ENCODE peak calls at places on chromosomes 1 and 21, in six cellular contexts. U is right cardiac atrium, X is Panc1, A is lower leg skin, F is neural progenitor cell, E is H7. P is an unnamed sample.
A peak's percentile ranks its signal among the peaks of the same experiment; 100 is the strongest.

GRCh38 chr1:159007734-159008133 is 2.0 kb upstream of the IFI16 start:
- DNase-seq in U (no peak), X (no peak), A (no peak), F (no peak), E (no peak), P (no peak)

GRCh38 chr1:220927442-220927841 is 48.2 kb downstream of the HLX start:
- DNase-seq in U (no peak), X (no peak), A (no peak), F (no peak), E (no peak), P (no peak)

GRCh38 chr21:40373760-40374159 is 473.2 kb downstream of the DSCAM start:
- DNase-seq in U (no peak), X (no peak), A (no peak), F (no peak), E (no peak), P (no peak)

GRCh38 chr1:152392909-152393308 is 21.2 kb downstream of the CRNN start:
- DNase-seq in U (no peak), X (no peak), A (no peak), F (no peak), E (no peak), P (no peak)

GRCh38 chr1:172646653-172647052 is 12.2 kb upstream of the FASLG start:
- DNase-seq in U (no peak), X (no peak), A (no peak), F (no peak), E (no peak), P (no peak)

GRCh38 chr1:180614746-180615145 is 17.1 kb upstream of the XPR1 start:
- DNase-seq in U (no peak), X (no peak), A (no peak), F (no peak), E (no peak), P (no peak)

GRCh38 chr1:98817830-98818229 is 156.3 kb downstream of the SNX7 start:
- DNase-seq in U (no peak), X (no peak), A (no peak), F (no peak), E (no peak), P (no peak)

GRCh38 chr1:219088778-219089557 is 84.7 kb upstream of the LYPLAL1 start:
- DNase-seq in U (peak; percentile 53), X (peak; percentile 64), A (peak; percentile 55), F (no peak), E (no peak), P (peak; percentile 88)

GRCh38 chr1:20187103-20187812 is 940 bp upstream of the PLA2G2C start:
- DNase-seq in U (peak; percentile 65), X (no peak), A (no peak), F (no peak), E (no peak), P (no peak)

GRCh38 chr1:110734146-110734680 is 59.5 kb upstream of the KCNA3 start:
- DNase-seq in U (no peak), X (no peak), A (no peak), F (no peak), E (no peak), P (no peak)

GRCh38 chr1:25020173-25020840 is 90.2 kb upstream of the RUNX3 start:
- DNase-seq in U (no peak), X (no peak), A (no peak), F (no peak), E (no peak), P (no peak)

GRCh38 chr1:102640872-102641271 is 467.4 kb downstream of the COL11A1 start:
- DNase-seq in U (no peak), X (no peak), A (no peak), F (no peak), E (no peak), P (no peak)

GRCh38 chr1:243473281-243474210 is 217.7 kb downstream of the SDCCAG8 start:
- DNase-seq in U (no peak), X (no peak), A (no peak), F (no peak), E (peak; percentile 24), P (no peak)

GRCh38 chr1:60103186-60103585 is 29.6 kb upstream of the C1orf87 start:
- DNase-seq in U (no peak), X (no peak), A (no peak), F (no peak), E (no peak), P (no peak)

GRCh38 chr1:24959623-24959975 is 29.5 kb upstream of the RUNX3 start:
- DNase-seq in U (peak; percentile 24), X (no peak), A (no peak), F (no peak), E (no peak), P (no peak)

GRCh38 chr1:85027242-85027983 is 20.9 kb downstream of the MCOLN3 start:
- DNase-seq in U (no peak), X (peak; percentile 24), A (no peak), F (peak; percentile 26), E (no peak), P (no peak)

GRCh38 chr1:24091971-24092482 is 19.9 kb downstream of the MYOM3 start:
- DNase-seq in U (no peak), X (no peak), A (no peak), F (no peak), E (peak; percentile 39), P (no peak)

GRCh38 chr21:34524671-34525601 is 12.9 kb upstream of the KCNE1 start:
- DNase-seq in U (no peak), X (no peak), A (no peak), F (peak; percentile 63), E (peak; percentile 75), P (no peak)
- H3K4me3 ChIP-seq in U (peak overlapping the region; percentile 8), X (peak overlapping the region; percentile 54), A (no peak overlapping the region), F (no peak overlapping the region), E (peak overlapping the region; percentile 4), P (peak overlapping the region; percentile 53)

GRCh38 chr1:54884768-54885167 is 2.2 kb downstream of the DHCR24 start:
- DNase-seq in U (no peak), X (no peak), A (no peak), F (no peak), E (no peak), P (no peak)

GRCh38 chr1:54885237-54885679 is 1.7 kb downstream of the DHCR24 start:
- DNase-seq in U (no peak), X (no peak), A (no peak), F (no peak), E (no peak), P (no peak)

GRCh38 chr1:54884135-54884586 is 2.8 kb downstream of the DHCR24 start:
- DNase-seq in U (no peak), X (no peak), A (no peak), F (no peak), E (no peak), P (no peak)

GRCh38 chr1:54882483-54882882 is 4.5 kb downstream of the DHCR24 start:
- DNase-seq in U (no peak), X (no peak), A (no peak), F (no peak), E (no peak), P (no peak)

GRCh38 chr1:54883349-54884102 is 3.5 kb downstream of the DHCR24 start:
- DNase-seq in U (no peak), X (no peak), A (no peak), F (no peak), E (no peak), P (no peak)
- H3K4me3 ChIP-seq in U (no peak overlapping the region), X (no peak overlapping the region), A (no peak overlapping the region), F (no peak overlapping the region), E (no peak overlapping the region), P (no peak overlapping the region)

GRCh38 chr1:205664399-205665108 is 15.8 kb downstream of the SLC45A3 start:
- DNase-seq in U (no peak), X (no peak), A (no peak), F (no peak), E (peak; percentile 35), P (no peak)
- H3K4me3 ChIP-seq in U (no peak overlapping the region), X (peak overlapping the region; percentile 7), A (no peak overlapping the region), F (no peak overlapping the region), E (no peak overlapping the region), P (no peak overlapping the region)

GRCh38 chr1:41738475-41738874 is 180.2 kb downstream of the HIVEP3 start:
- DNase-seq in U (no peak), X (no peak), A (no peak), F (no peak), E (no peak), P (no peak)

GRCh38 chr1:41738010-41738409 is 180.7 kb downstream of the HIVEP3 start:
- DNase-seq in U (no peak), X (no peak), A (no peak), F (no peak), E (no peak), P (no peak)

GRCh38 chr1:41740630-41741239 is 178.0 kb downstream of the HIVEP3 start:
- DNase-seq in U (no peak), X (no peak), A (no peak), F (no peak), E (no peak), P (no peak)

GRCh38 chr1:41740058-41740457 is 178.7 kb downstream of the HIVEP3 start:
- DNase-seq in U (no peak), X (no peak), A (no peak), F (no peak), E (no peak), P (no peak)

DNA sequence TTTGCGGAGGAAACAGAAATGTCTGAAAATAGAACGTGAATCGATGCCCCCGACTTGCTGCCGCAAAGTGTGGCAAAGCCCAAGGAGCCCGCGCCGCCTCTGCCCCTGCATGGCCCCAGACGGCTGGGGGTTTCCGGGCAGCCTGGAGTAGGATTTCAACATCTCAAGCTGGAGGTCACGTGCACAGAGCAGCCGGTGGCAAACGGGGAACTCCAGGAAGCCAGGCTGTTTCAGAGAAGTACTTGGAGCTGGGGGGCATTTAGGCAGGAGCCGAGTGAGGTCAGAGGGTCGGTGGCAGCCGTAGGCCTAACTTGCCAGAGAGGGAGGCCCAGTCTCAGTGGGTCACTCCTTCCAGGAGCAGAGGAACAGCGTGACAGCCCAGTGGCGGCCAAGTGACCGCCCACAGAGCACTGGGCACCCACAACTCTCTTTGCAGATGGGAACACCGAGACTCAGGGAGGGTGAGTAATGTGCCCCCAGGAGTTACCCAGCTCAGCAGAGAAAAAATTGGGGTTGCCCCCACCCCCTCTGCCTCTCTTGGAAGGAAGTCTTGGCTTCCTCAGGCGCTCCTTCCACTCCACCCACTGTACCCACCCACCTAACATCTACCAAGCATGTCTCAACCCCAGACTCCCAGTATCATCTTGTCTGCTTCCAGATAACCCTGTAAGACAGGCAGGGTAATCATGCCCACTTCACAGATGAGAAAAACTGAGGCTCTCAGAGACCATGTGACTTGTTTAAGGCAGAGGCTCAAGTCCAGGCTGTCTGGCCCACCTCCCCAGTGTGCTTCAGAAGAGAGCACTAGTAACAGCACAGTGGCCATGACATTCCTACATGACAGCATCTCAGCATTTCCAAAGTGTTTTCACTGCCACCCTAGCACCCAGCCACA is 179.4 kb downstream of the HIVEP3 start:
- DNase-seq in U (peak; percentile 91), X (no peak), A (peak; percentile 84), F (no peak), E (peak; percentile 60), P (no peak)
- H3K4me3 ChIP-seq in U (no peak overlapping the region), X (no peak overlapping the region), A (no peak overlapping the region), F (no peak overlapping the region), E (no peak overlapping the region), P (no peak overlapping the region)

GRCh38 chr1:27476222-27476621 is 13.7 kb downstream of the WASF2 start:
- DNase-seq in U (no peak), X (no peak), A (no peak), F (no peak), E (no peak), P (no peak)

GRCh38 chr1:27485363-27485762 is 4.6 kb downstream of the WASF2 start:
- DNase-seq in U (no peak), X (no peak), A (no peak), F (no peak), E (no peak), P (no peak)

GRCh38 chr1:27478098-27478497 is 11.9 kb downstream of the WASF2 start:
- DNase-seq in U (no peak), X (no peak), A (no peak), F (no peak), E (no peak), P (no peak)

GRCh38 chr1:27483659-27484058 is 6.3 kb downstream of the WASF2 start:
- DNase-seq in U (no peak), X (no peak), A (no peak), F (no peak), E (no peak), P (no peak)

GRCh38 chr1:27481994-27482620 is 7.9 kb downstream of the WASF2 start:
- DNase-seq in U (no peak), X (no peak), A (no peak), F (no peak), E (no peak), P (no peak)
- H3K4me3 ChIP-seq in U (no peak overlapping the region), X (no peak overlapping the region), A (no peak overlapping the region), F (no peak overlapping the region), E (no peak overlapping the region), P (no peak overlapping the region)

P was measured in AG09309.